ENCODE peak calls at places on chromosomes 6 and 20, in five cellular contexts. B is stimulated activated CD4-positive, alpha-beta T cell treated with anti-CD3 and anti-CD28 coated beads, Interleukin-4, amount 100 ng/mL, for 24 hours; E is Calu3; G is hypothalamus; Q is activated CD4-positive, alpha-beta T cell treated with anti-CD3 and anti-CD28 coated beads, Interleukin-2, amount 10 ng/mL, durations not matched to agents 7 days and 5 days. D is an unnamed sample.
A peak's percentile ranks its signal among the peaks of the same experiment; 100 is the strongest.

GRCh38 chr20:7841291-7841966 is 98.8 kb downstream of the HAO1 start:
- DNase-seq in B (no peak), E (peak; percentile 0), G (no peak), Q (no peak), D (no peak)

GRCh38 chr6:43996614-43997341 is 130.5 kb downstream of the MRPL14 start:
- DNase-seq in Q (no peak), B (no peak), E (no peak), G (no peak), D (no peak)

GRCh38 chr6:128499079-128499705 is 21.2 kb downstream of the PTPRK start:
- DNase-seq in E (no peak), G (no peak), B (no peak), Q (no peak), D (no peak)

GRCh38 chr6:84027340-84028183 is 6.0 kb upstream of the MRAP2 start:
- DNase-seq in Q (no peak), G (no peak), E (peak; percentile 24), B (no peak), D (no peak)

GRCh38 chr6:111766524-111766857 is 106.8 kb downstream of the FYN start:
- DNase-seq in G (no peak), B (no peak), E (no peak), Q (no peak), D (no peak)

GRCh38 chr20:11389188-11389587 is 528.5 kb upstream of the BTBD3 start:
- DNase-seq in Q (no peak), G (no peak), E (no peak), B (no peak), D (no peak)

GRCh38 chr6:148200302-148200701 is 142.3 kb upstream of the SASH1 start:
- DNase-seq in Q (no peak), B (no peak), E (no peak), G (no peak), D (no peak)

GRCh38 chr6:166738361-166738760 is 111.3 kb upstream of the RPS6KA2 start:
- DNase-seq in E (no peak), B (no peak), G (no peak), Q (no peak), D (no peak)

GRCh38 chr6:49980898-49981297 is 11.5 kb upstream of the DEFB113 start:
- DNase-seq in B (no peak), G (no peak), Q (no peak), E (no peak), D (no peak)

GRCh38 chr6:21981235-21981833 is 315.5 kb downstream of the PRL start:
- DNase-seq in E (no peak), B (no peak), Q (no peak), G (no peak), D (no peak)

GRCh38 chr20:48923149-48923718 is 1.7 kb downstream of the ARFGEF2 start:
- DNase-seq in E (no peak), B (no peak), Q (no peak), G (no peak), D (no peak)

GRCh38 chr6:136873733-136874132 is 48.4 kb upstream of the SLC35D3 start:
- DNase-seq in Q (no peak), G (no peak), B (no peak), E (no peak), D (no peak)

GRCh38 chr6:132300323-132300949 is 100.8 kb downstream of the MOXD1 start:
- DNase-seq in Q (peak; percentile 19), G (no peak), B (peak; percentile 9), E (peak; percentile 58), D (peak; percentile 11)

GRCh38 chr6:160147146-160147536 is 25.5 kb downstream of the SLC22A1 start:
- DNase-seq in E (no peak), G (no peak), B (no peak), Q (no peak), D (no peak)

GRCh38 chr20:58056021-58056591 is 172.3 kb downstream of the ANKRD60 start:
- DNase-seq in Q (no peak), B (no peak), E (no peak), G (no peak), D (no peak)

GRCh38 chr6:7146079-7146828 is 38.5 kb downstream of the RREB1 start:
- DNase-seq in Q (no peak), G (no peak), B (no peak), E (peak; percentile 48), D (no peak)

D was measured in GM18507.